ENCODE peak calls at places on chromosomes 7 and 10, in ten cellular contexts. One of them, this sample, is unnamed.
A peak's percentile ranks its signal among the peaks of the same experiment; 100 is the strongest.

GRCh38 chr10:86733260-86733671 is 23.2 kb upstream of the BMPR1A start:
- DNase-seq in COLO829: no peak
- DNase-seq in H7: no peak
- DNase-seq in activated CD4-positive, CD25-positive, alpha-beta regulatory T cell: no peak
- DNase-seq in activated CD4-positive, alpha-beta T cell treated with anti-CD3 and anti-CD28 coated beads, Interleukin-2, amount 50 U/mL, for 1 hour: no peak
- DNase-seq in T-cell: no peak
- DNase-seq in GM13976: no peak
- DNase-seq in left cardiac atrium: no peak
- DNase-seq in stimulated activated CD4-positive, alpha-beta T cell treated with anti-CD3 and anti-CD28 coated beads, Interleukin-1b, Interleukin-23, amount 100 ng/mL, for 4 hours: no peak
- DNase-seq in HT1080: no peak
- DNase-seq in this sample: no peak

GRCh38 chr7:142301299-142301698 is 43.4 kb upstream of the PRSS58 start:
- DNase-seq in stimulated activated CD4-positive, alpha-beta T cell treated with anti-CD3 and anti-CD28 coated beads, Interleukin-1b, Interleukin-23, amount 100 ng/mL, for 4 hours: no peak
- DNase-seq in activated CD4-positive, CD25-positive, alpha-beta regulatory T cell: no peak
- DNase-seq in left cardiac atrium: no peak
- DNase-seq in HT1080: no peak
- DNase-seq in H7: no peak
- DNase-seq in GM13976: no peak
- DNase-seq in T-cell: no peak
- DNase-seq in COLO829: no peak
- DNase-seq in activated CD4-positive, alpha-beta T cell treated with anti-CD3 and anti-CD28 coated beads, Interleukin-2, amount 50 U/mL, for 1 hour: no peak
- DNase-seq in this sample: no peak

GRCh38 chr7:143172354-143172753 is 10.9 kb upstream of the TAS2R39 start:
- DNase-seq in H7: no peak
- DNase-seq in HT1080: peak; percentile 18
- DNase-seq in activated CD4-positive, alpha-beta T cell treated with anti-CD3 and anti-CD28 coated beads, Interleukin-2, amount 50 U/mL, for 1 hour: no peak
- DNase-seq in left cardiac atrium: no peak
- DNase-seq in T-cell: no peak
- DNase-seq in activated CD4-positive, CD25-positive, alpha-beta regulatory T cell: no peak
- DNase-seq in stimulated activated CD4-positive, alpha-beta T cell treated with anti-CD3 and anti-CD28 coated beads, Interleukin-1b, Interleukin-23, amount 100 ng/mL, for 4 hours: no peak
- DNase-seq in COLO829: no peak
- DNase-seq in GM13976: no peak
- DNase-seq in this sample: no peak

GRCh38 chr10:29687411-29688160 is 52.8 kb upstream of the SVIL start:
- DNase-seq in stimulated activated CD4-positive, alpha-beta T cell treated with anti-CD3 and anti-CD28 coated beads, Interleukin-1b, Interleukin-23, amount 100 ng/mL, for 4 hours: no peak
- DNase-seq in H7: no peak
- DNase-seq in activated CD4-positive, CD25-positive, alpha-beta regulatory T cell: no peak
- DNase-seq in T-cell: no peak
- DNase-seq in left cardiac atrium: no peak
- DNase-seq in activated CD4-positive, alpha-beta T cell treated with anti-CD3 and anti-CD28 coated beads, Interleukin-2, amount 50 U/mL, for 1 hour: no peak
- DNase-seq in HT1080: no peak
- DNase-seq in GM13976: no peak
- DNase-seq in COLO829: no peak
- DNase-seq in this sample: no peak

GRCh38 chr10:97336942-97337719 is 2.6 kb upstream of the FRAT2 start:
- DNase-seq in activated CD4-positive, CD25-positive, alpha-beta regulatory T cell: no peak
- DNase-seq in T-cell: no peak
- DNase-seq in left cardiac atrium: no peak
- DNase-seq in H7: peak; percentile 71
- DNase-seq in COLO829: no peak
- DNase-seq in GM13976: no peak
- DNase-seq in HT1080: no peak
- DNase-seq in stimulated activated CD4-positive, alpha-beta T cell treated with anti-CD3 and anti-CD28 coated beads, Interleukin-1b, Interleukin-23, amount 100 ng/mL, for 4 hours: no peak
- DNase-seq in activated CD4-positive, alpha-beta T cell treated with anti-CD3 and anti-CD28 coated beads, Interleukin-2, amount 50 U/mL, for 1 hour: no peak
- DNase-seq in this sample: no peak

GRCh38 chr10:55630491-55631056 is 730.5 kb downstream of the ZWINT start:
- DNase-seq in GM13976: no peak
- DNase-seq in H7: peak; percentile 32
- DNase-seq in left cardiac atrium: peak; percentile 40
- DNase-seq in activated CD4-positive, CD25-positive, alpha-beta regulatory T cell: no peak
- DNase-seq in HT1080: no peak
- DNase-seq in T-cell: no peak
- DNase-seq in activated CD4-positive, alpha-beta T cell treated with anti-CD3 and anti-CD28 coated beads, Interleukin-2, amount 50 U/mL, for 1 hour: no peak
- DNase-seq in stimulated activated CD4-positive, alpha-beta T cell treated with anti-CD3 and anti-CD28 coated beads, Interleukin-1b, Interleukin-23, amount 100 ng/mL, for 4 hours: no peak
- DNase-seq in COLO829: no peak
- DNase-seq in this sample: no peak

GRCh38 chr7:141014091-141014490 is 661 bp downstream of the MRPS33 start:
- DNase-seq in H7: no peak
- DNase-seq in activated CD4-positive, alpha-beta T cell treated with anti-CD3 and anti-CD28 coated beads, Interleukin-2, amount 50 U/mL, for 1 hour: no peak
- DNase-seq in COLO829: peak; percentile 74
- DNase-seq in activated CD4-positive, CD25-positive, alpha-beta regulatory T cell: no peak
- DNase-seq in HT1080: no peak
- DNase-seq in stimulated activated CD4-positive, alpha-beta T cell treated with anti-CD3 and anti-CD28 coated beads, Interleukin-1b, Interleukin-23, amount 100 ng/mL, for 4 hours: no peak
- DNase-seq in left cardiac atrium: no peak
- DNase-seq in GM13976: no peak
- DNase-seq in T-cell: no peak
- DNase-seq in this sample: no peak

GRCh38 chr7:81776972-81777371 is 7.1 kb upstream of the HGF start:
- DNase-seq in activated CD4-positive, alpha-beta T cell treated with anti-CD3 and anti-CD28 coated beads, Interleukin-2, amount 50 U/mL, for 1 hour: no peak
- DNase-seq in activated CD4-positive, CD25-positive, alpha-beta regulatory T cell: no peak
- DNase-seq in HT1080: no peak
- DNase-seq in stimulated activated CD4-positive, alpha-beta T cell treated with anti-CD3 and anti-CD28 coated beads, Interleukin-1b, Interleukin-23, amount 100 ng/mL, for 4 hours: no peak
- DNase-seq in H7: peak; percentile 19
- DNase-seq in T-cell: no peak
- DNase-seq in GM13976: no peak
- DNase-seq in COLO829: no peak
- DNase-seq in left cardiac atrium: no peak
- DNase-seq in this sample: no peak

GRCh38 chr7:143372070-143372469 is 9.1 kb upstream of the ZYX start:
- DNase-seq in H7: no peak
- DNase-seq in GM13976: no peak
- DNase-seq in stimulated activated CD4-positive, alpha-beta T cell treated with anti-CD3 and anti-CD28 coated beads, Interleukin-1b, Interleukin-23, amount 100 ng/mL, for 4 hours: no peak
- DNase-seq in HT1080: peak; percentile 91
- DNase-seq in T-cell: no peak
- DNase-seq in activated CD4-positive, CD25-positive, alpha-beta regulatory T cell: no peak
- DNase-seq in activated CD4-positive, alpha-beta T cell treated with anti-CD3 and anti-CD28 coated beads, Interleukin-2, amount 50 U/mL, for 1 hour: peak; percentile 54
- DNase-seq in COLO829: peak; percentile 61
- DNase-seq in left cardiac atrium: no peak
- DNase-seq in this sample: no peak

GRCh38 chr7:5701085-5701914 is 80.2 kb downstream of the RNF216 start:
- DNase-seq in stimulated activated CD4-positive, alpha-beta T cell treated with anti-CD3 and anti-CD28 coated beads, Interleukin-1b, Interleukin-23, amount 100 ng/mL, for 4 hours: peak; percentile 49
- DNase-seq in COLO829: no peak
- DNase-seq in activated CD4-positive, alpha-beta T cell treated with anti-CD3 and anti-CD28 coated beads, Interleukin-2, amount 50 U/mL, for 1 hour: peak; percentile 39
- DNase-seq in activated CD4-positive, CD25-positive, alpha-beta regulatory T cell: no peak
- DNase-seq in H7: no peak
- DNase-seq in HT1080: peak; percentile 27
- DNase-seq in T-cell: peak; percentile 36
- DNase-seq in GM13976: peak; percentile 57
- DNase-seq in left cardiac atrium: no peak
- DNase-seq in this sample: peak; percentile 42

GRCh38 chr10:132396495-132397035 is 435 bp upstream of the PWWP2B start:
- DNase-seq in HT1080: no peak
- DNase-seq in left cardiac atrium: peak; percentile 75
- DNase-seq in stimulated activated CD4-positive, alpha-beta T cell treated with anti-CD3 and anti-CD28 coated beads, Interleukin-1b, Interleukin-23, amount 100 ng/mL, for 4 hours: peak; percentile 36
- DNase-seq in H7: peak; percentile 95
- DNase-seq in activated CD4-positive, CD25-positive, alpha-beta regulatory T cell: peak; percentile 27
- DNase-seq in GM13976: peak; percentile 75
- DNase-seq in COLO829: no peak
- DNase-seq in activated CD4-positive, alpha-beta T cell treated with anti-CD3 and anti-CD28 coated beads, Interleukin-2, amount 50 U/mL, for 1 hour: peak; percentile 63
- DNase-seq in T-cell: peak; percentile 71
- DNase-seq in this sample: peak; percentile 34

GRCh38 chr10:108578258-108578657 is 1345.1 kb downstream of the XPNPEP1 start:
- DNase-seq in stimulated activated CD4-positive, alpha-beta T cell treated with anti-CD3 and anti-CD28 coated beads, Interleukin-1b, Interleukin-23, amount 100 ng/mL, for 4 hours: no peak
- DNase-seq in COLO829: no peak
- DNase-seq in T-cell: no peak
- DNase-seq in GM13976: no peak
- DNase-seq in left cardiac atrium: no peak
- DNase-seq in activated CD4-positive, CD25-positive, alpha-beta regulatory T cell: no peak
- DNase-seq in activated CD4-positive, alpha-beta T cell treated with anti-CD3 and anti-CD28 coated beads, Interleukin-2, amount 50 U/mL, for 1 hour: no peak
- DNase-seq in H7: no peak
- DNase-seq in HT1080: no peak
- DNase-seq in this sample: no peak

GRCh38 chr7:66626236-66626957 is 2.3 kb upstream of the KCTD7 start:
- DNase-seq in activated CD4-positive, alpha-beta T cell treated with anti-CD3 and anti-CD28 coated beads, Interleukin-2, amount 50 U/mL, for 1 hour: no peak
- DNase-seq in COLO829: no peak
- DNase-seq in left cardiac atrium: no peak
- DNase-seq in HT1080: peak; percentile 12
- DNase-seq in activated CD4-positive, CD25-positive, alpha-beta regulatory T cell: no peak
- DNase-seq in GM13976: no peak
- DNase-seq in stimulated activated CD4-positive, alpha-beta T cell treated with anti-CD3 and anti-CD28 coated beads, Interleukin-1b, Interleukin-23, amount 100 ng/mL, for 4 hours: no peak
- DNase-seq in T-cell: no peak
- DNase-seq in H7: no peak
- DNase-seq in this sample: no peak

This sample was measured in effector CD8-positive, alpha-beta T cell.